ENCODE peak calls at places on chromosomes 11 and 22, in nine cellular contexts. A is endodermal cell; K is uterus; L is PC-9; T is right lobe of liver; X is fibroblast of lung; I is Caco-2; V is CD8-positive, alpha-beta T cell; M is colonic mucosa. H is an unnamed sample.

GRCh38 chr22:22687638-22688500 is 43.5 kb downstream of the GGTLC2 start:
- DNase-seq in A (peak; percentile 73), K (peak; percentile 25), L (no peak), T (no peak), X (peak; percentile 72), I (peak; percentile 58), V (no peak), M (peak; percentile 48), H (no peak)

GRCh38 chr11:134464981-134465730 is 53.1 kb upstream of the B3GAT1 start:
- DNase-seq in A (no peak), K (no peak), L (no peak), T (no peak), X (no peak), I (no peak), V (no peak), M (no peak), H (no peak)

GRCh38 chr11:46382644-46383403 is 1.4 kb downstream of the MDK start:
- DNase-seq in A (peak; percentile 85), K (no peak), L (no peak), T (no peak), X (peak; percentile 59), I (no peak), V (no peak), M (peak; percentile 61), H (no peak)

GRCh38 chr11:79393362-79394043 is 47.3 kb downstream of the TENM4 start:
- DNase-seq in A (peak; percentile 85), K (no peak), L (no peak), T (no peak), X (no peak), I (peak; percentile 78), V (no peak), M (no peak), H (no peak)

GRCh38 chr22:34914871-34915270 is 151.1 kb upstream of the ISX start:
- DNase-seq in A (no peak), K (no peak), L (no peak), T (no peak), X (no peak), I (no peak), V (no peak), M (no peak), H (no peak)

GRCh38 chr11:22786475-22786874 is 43.1 kb downstream of the SVIP start:
- DNase-seq in A (no peak), K (no peak), L (no peak), T (no peak), X (no peak), I (no peak), V (no peak), M (no peak), H (no peak)

GRCh38 chr11:36296925-36297604 is 977 bp downstream of the PRR5L start:
- DNase-seq in A (no peak), K (no peak), L (no peak), T (no peak), X (peak; percentile 98), I (no peak), V (no peak), M (peak; percentile 43), H (no peak)

GRCh38 chr11:73538381-73538872 is 59.5 kb downstream of the FAM168A start:
- DNase-seq in A (no peak), K (no peak), L (no peak), T (no peak), X (no peak), I (no peak), V (no peak), M (no peak), H (no peak)

DNA sequence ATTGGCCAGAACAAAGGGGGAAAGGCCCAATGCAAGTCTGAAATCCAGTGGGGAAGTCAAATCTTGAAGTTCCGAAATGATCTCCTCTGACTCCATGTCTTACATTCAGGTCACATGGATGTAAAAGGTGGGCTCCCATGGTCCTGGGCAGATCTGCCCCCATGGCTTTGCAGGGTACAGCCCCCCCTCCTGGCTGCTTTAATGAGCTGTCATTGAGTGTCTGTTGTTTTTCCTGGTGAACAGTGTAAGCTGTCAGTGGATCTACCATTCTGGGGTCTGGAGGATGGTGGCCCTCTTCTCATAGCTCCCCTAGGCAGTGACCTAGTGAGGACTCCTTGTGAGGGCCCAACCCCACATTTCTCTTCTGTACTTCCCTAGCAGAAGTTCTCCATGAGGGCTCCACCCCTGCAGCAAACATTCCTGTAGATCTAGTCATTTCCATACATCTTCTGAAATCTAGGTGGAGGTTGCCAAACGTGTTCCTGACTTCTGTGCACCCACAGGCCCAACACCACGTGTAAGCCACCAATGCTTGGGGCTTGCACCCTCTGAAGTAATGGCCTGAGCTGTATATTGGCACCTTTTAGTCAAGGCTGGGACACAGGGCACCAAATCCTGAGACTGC is 9.3 kb downstream of the CARD18 start:
- DNase-seq in A (no peak), K (no peak), L (peak; percentile 29), T (no peak), X (no peak), I (no peak), V (no peak), M (no peak), H (no peak)
- TF ChIP-seq CTCF in A (peak; percentile 19), K (no peak), L (no peak), T (no peak), X (no peak), I (no peak), V (no peak), M (no peak), H (no peak)

GRCh38 chr11:66600924-66601233 is 7.9 kb downstream of the CCS start:
- DNase-seq in A (no peak), K (no peak), L (no peak), T (no peak), X (no peak), I (no peak), V (no peak), M (no peak), H (no peak)

GRCh38 chr11:66600219-66600923 is 7.4 kb downstream of the CCS start:
- DNase-seq in A (no peak), K (no peak), L (no peak), T (no peak), X (no peak), I (no peak), V (no peak), M (no peak), H (no peak)

GRCh38 chr11:66603072-66603471 is 10.1 kb downstream of the CCS start:
- DNase-seq in A (no peak), K (no peak), L (no peak), T (no peak), X (no peak), I (no peak), V (no peak), M (no peak), H (no peak)

GRCh38 chr11:66607126-66607834 is 9.2 kb upstream of the RBM14 start:
- DNase-seq in A (no peak), K (peak; percentile 74), L (no peak), T (peak; percentile 88), X (peak; percentile 92), I (no peak), V (no peak), M (peak; percentile 89), H (peak; percentile 12)

DNA sequence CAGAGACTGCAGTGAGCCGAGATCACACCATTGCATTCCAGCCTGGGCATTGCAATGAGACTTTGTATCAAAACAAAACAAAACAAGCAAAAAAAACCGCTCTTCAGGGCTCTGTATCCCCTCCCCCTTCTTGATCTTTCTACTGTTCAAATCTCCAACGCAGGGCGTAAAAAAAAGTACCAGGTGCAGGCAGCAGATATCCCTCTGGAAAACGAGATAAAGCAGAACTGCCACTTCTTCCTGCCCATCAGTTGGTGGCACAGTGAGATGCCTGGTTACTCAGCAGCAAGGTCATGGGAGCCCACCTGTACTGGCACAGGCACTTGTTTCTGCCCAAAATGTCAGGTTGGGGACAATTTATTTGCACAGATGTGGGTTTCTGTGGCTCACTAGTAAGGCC is 11.2 kb downstream of the CCS start:
- DNase-seq in A (no peak), K (no peak), L (no peak), T (no peak), X (no peak), I (no peak), V (no peak), M (no peak), H (no peak)
- H3K36me3 ChIP-seq in A (peaks cover 31% of the 10 kb centered on the region), K (no peaks in the 10 kb centered on the region), L (no peaks in the 10 kb centered on the region), T (peaks cover 10% of the 10 kb centered on the region), X (peaks cover 7% of the 10 kb centered on the region), I (peaks cover 1% of the 10 kb centered on the region), V (peaks cover 15% of the 10 kb centered on the region), M (peaks cover 5% of the 10 kb centered on the region), H (peaks cover 24% of the 10 kb centered on the region)

GRCh38 chr11:119666061-119666460 is 62.9 kb downstream of the NECTIN1 start:
- DNase-seq in A (no peak), K (no peak), L (no peak), T (no peak), X (no peak), I (no peak), V (no peak), M (no peak), H (no peak)

GRCh38 chr11:119664063-119664572 is 64.9 kb downstream of the NECTIN1 start:
- DNase-seq in A (no peak), K (no peak), L (no peak), T (no peak), X (peak; percentile 26), I (peak; percentile 67), V (no peak), M (peak; percentile 38), H (no peak)

GRCh38 chr11:119668685-119669084 is 60.3 kb downstream of the NECTIN1 start:
- DNase-seq in A (no peak), K (no peak), L (no peak), T (no peak), X (no peak), I (no peak), V (no peak), M (no peak), H (no peak)

GRCh38 chr11:119664701-119665420 is 64.1 kb downstream of the NECTIN1 start:
- DNase-seq in A (no peak), K (no peak), L (no peak), T (no peak), X (no peak), I (no peak), V (no peak), M (no peak), H (no peak)

DNA sequence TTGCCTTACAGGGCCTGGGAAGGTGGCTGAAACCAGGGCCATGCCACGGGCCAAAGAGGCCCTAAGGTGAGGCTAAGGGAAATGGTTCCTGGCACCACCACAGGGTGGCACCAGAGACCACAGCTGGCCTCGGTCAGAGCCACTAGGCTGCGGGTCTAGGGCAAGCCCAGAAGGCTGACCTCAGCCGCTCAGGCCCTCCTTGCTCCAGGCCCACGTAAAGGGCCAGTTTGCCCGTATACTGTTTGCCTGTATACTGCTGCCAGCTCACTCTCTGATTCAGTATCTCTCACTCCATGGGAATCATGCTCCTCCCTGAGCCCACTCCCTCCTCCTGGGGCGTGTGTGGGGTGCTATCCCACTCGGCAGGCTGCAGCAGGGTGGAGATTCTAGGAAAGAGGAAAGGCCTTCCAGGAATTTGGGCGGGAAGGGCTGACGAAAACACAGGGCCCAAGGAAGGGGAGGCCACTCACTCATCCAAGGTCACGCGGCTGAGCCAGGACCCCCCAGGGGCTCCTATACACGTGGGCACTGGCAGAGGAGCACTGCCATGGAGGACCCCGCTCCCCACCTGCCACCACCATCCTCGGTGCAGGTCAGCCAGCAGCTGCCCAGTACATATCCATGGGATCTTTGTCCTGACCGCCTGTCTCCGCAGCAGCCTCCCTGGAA is 62.4 kb downstream of the NECTIN1 start:
- DNase-seq in A (peak; percentile 97), K (peak; percentile 77), L (peak; percentile 83), T (peak; percentile 84), X (peak; percentile 70), I (peak; percentile 86), V (peak; percentile 46), M (peak; percentile 81), H (no peak)
- TF ChIP-seq CTCF in A (peak; percentile 98), K (peak; percentile 87), L (peak; percentile 98), T (peak; percentile 95), X (peak; percentile 95), I (peak; percentile 99), V (peak; percentile 69), M (peak; percentile 90), H (peak; percentile 95)

DNA sequence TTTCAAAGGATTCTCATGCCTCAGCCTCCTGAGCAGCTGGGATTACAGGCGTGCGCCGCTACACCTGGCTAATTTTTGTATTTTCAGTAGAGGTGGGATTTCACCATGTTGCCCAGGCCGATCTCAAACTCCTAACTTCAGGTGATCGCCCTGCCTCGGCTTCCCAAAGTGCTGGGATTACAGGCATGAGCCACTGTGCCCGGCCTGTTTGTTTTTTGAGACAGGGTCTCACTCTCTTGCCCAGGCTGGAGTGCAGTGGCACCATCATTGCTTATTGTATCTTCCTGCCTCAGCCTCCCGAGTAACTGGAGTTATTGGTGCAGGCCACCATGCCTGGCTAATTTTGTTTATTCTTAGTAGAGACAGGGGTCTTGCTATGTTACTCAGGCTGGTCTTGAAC is 8.1 kb downstream of the FADS2 start:
- DNase-seq in A (no peak), K (no peak), L (no peak), T (no peak), X (no peak), I (no peak), V (no peak), M (no peak), H (no peak)
- H3K36me3 ChIP-seq in A (peaks cover 65% of the 10 kb centered on the region), K (no peaks in the 10 kb centered on the region), L (no peaks in the 10 kb centered on the region), T (peaks cover 11% of the 10 kb centered on the region), X (peaks cover 42% of the 10 kb centered on the region), I (no peaks in the 10 kb centered on the region), V (peaks cover 3% of the 10 kb centered on the region), M (no peaks in the 10 kb centered on the region), H (peaks cover 19% of the 10 kb centered on the region)

H was measured in BJ.